ENCODE peak calls at places on chromosome 11, in four cellular contexts. One of them, this sample, is unnamed.
A peak's percentile ranks its signal among the peaks of the same experiment; 100 is the strongest.

GRCh38 chr11:70445091-70445490 is 46.8 kb downstream of the CTTN start:
- DNase-seq in upper lobe of right lung: peak; percentile 30
- DNase-seq in ovary: no peak
- DNase-seq in IMR-90: no peak
- DNase-seq in this sample: no peak

GRCh38 chr11:92667446-92668165 is 301.8 kb upstream of the MTNR1B start:
- DNase-seq in upper lobe of right lung: no peak
- DNase-seq in ovary: no peak
- DNase-seq in IMR-90: no peak
- DNase-seq in this sample: no peak

GRCh38 chr11:116454951-116455350 is 317.8 kb downstream of the BUD13 start:
- DNase-seq in upper lobe of right lung: no peak
- DNase-seq in ovary: no peak
- DNase-seq in IMR-90: no peak
- DNase-seq in this sample: no peak

GRCh38 chr11:60924906-60925684 is 835 bp downstream of the TMEM132A start:
- DNase-seq in upper lobe of right lung: no peak
- DNase-seq in ovary: no peak
- DNase-seq in IMR-90: no peak
- DNase-seq in this sample: no peak

GRCh38 chr11:335779-336665 is 15.4 kb upstream of the IFITM3 start:
- DNase-seq in upper lobe of right lung: no peak
- DNase-seq in ovary: peak; percentile 84
- DNase-seq in IMR-90: no peak
- DNase-seq in this sample: no peak

GRCh38 chr11:130666781-130667251 is 218.4 kb downstream of the ADAMTS15 start:
- DNase-seq in upper lobe of right lung: no peak
- DNase-seq in ovary: no peak
- DNase-seq in IMR-90: peak; percentile 51
- DNase-seq in this sample: no peak

GRCh38 chr11:131428853-131429252 is 58.4 kb downstream of the NTM start:
- DNase-seq in upper lobe of right lung: no peak
- DNase-seq in ovary: no peak
- DNase-seq in IMR-90: no peak
- DNase-seq in this sample: no peak

GRCh38 chr11:26753738-26754504 is 32.1 kb upstream of the SLC5A12 start:
- DNase-seq in upper lobe of right lung: no peak
- DNase-seq in ovary: peak; percentile 41
- DNase-seq in IMR-90: peak; percentile 74
- DNase-seq in this sample: no peak

GRCh38 chr11:129766858-129767604 is 48.6 kb upstream of the TMEM45B start:
- DNase-seq in upper lobe of right lung: no peak
- DNase-seq in ovary: no peak
- DNase-seq in IMR-90: peak; percentile 23
- DNase-seq in this sample: no peak

GRCh38 chr11:1071571-1072115 is 3.0 kb upstream of the MUC2 start:
- DNase-seq in upper lobe of right lung: peak; percentile 39
- DNase-seq in ovary: peak; percentile 15
- DNase-seq in IMR-90: no peak
- DNase-seq in this sample: peak; percentile 14

GRCh38 chr11:17734418-17734911 is at the start of gene KCNC1:
- DNase-seq in upper lobe of right lung: peak; percentile 67
- DNase-seq in ovary: peak; percentile 26
- DNase-seq in IMR-90: peak; percentile 34
- DNase-seq in this sample: no peak

GRCh38 chr11:30000986-30001385 is 15.8 kb downstream of the KCNA4 start:
- DNase-seq in upper lobe of right lung: no peak
- DNase-seq in ovary: no peak
- DNase-seq in IMR-90: no peak
- DNase-seq in this sample: no peak

GRCh38 chr11:42462558-42463310 is 849.1 kb upstream of the API5 start:
- DNase-seq in upper lobe of right lung: no peak
- DNase-seq in ovary: no peak
- DNase-seq in IMR-90: no peak
- DNase-seq in this sample: no peak

GRCh38 chr11:34512810-34513673 is 552 bp downstream of the ELF5 start:
- DNase-seq in upper lobe of right lung: peak; percentile 84
- DNase-seq in ovary: no peak
- DNase-seq in IMR-90: peak; percentile 54
- DNase-seq in this sample: peak; percentile 29

GRCh38 chr11:17558025-17558780 is 11.1 kb downstream of the OTOG start:
- DNase-seq in upper lobe of right lung: no peak
- DNase-seq in ovary: no peak
- DNase-seq in IMR-90: no peak
- DNase-seq in this sample: no peak

GRCh38 chr11:61657566-61657965 is 22.6 kb upstream of the DAGLA start:
- DNase-seq in upper lobe of right lung: no peak
- DNase-seq in ovary: no peak
- DNase-seq in IMR-90: no peak
- DNase-seq in this sample: no peak

GRCh38 chr11:61701298-61701993 is 21.3 kb downstream of the DAGLA start:
- DNase-seq in upper lobe of right lung: no peak
- DNase-seq in ovary: no peak
- DNase-seq in IMR-90: peak; percentile 16
- DNase-seq in this sample: no peak

GRCh38 chr11:57348636-57349323 is 10.6 kb downstream of the P2RX3 start:
- DNase-seq in upper lobe of right lung: no peak
- DNase-seq in ovary: no peak
- DNase-seq in IMR-90: peak; percentile 13
- DNase-seq in this sample: no peak
- TF ChIP-seq CTCF in upper lobe of right lung: no peak
- TF ChIP-seq CTCF in ovary: no peak
- TF ChIP-seq CTCF in IMR-90: no peak
- TF ChIP-seq CTCF in this sample: no peak

DNA sequence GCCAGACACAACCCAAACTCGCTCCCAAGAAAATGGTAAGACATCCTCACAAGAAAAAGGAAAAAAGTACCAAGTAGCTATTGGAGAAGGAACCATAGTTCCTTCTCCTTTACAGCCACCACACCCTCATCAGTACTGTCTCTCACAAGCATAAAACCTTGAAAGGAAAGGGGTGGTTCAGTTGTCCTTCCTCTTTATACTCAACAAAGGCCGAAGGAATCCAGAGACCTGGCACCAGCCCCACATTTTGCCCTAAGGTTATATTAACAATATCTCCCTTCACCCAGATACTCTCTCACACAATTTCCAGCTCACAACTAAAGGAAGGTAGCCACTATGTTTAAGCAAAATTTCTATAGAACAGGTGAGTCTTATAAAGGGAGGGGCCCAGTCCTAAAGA is 8.5 kb downstream of the FHIP1B start:
- DNase-seq in upper lobe of right lung: no peak
- DNase-seq in ovary: no peak
- DNase-seq in IMR-90: no peak
- DNase-seq in this sample: no peak
- H3K27ac ChIP-seq in upper lobe of right lung: no peak overlapping the region
- H3K27ac ChIP-seq in ovary: no peak overlapping the region
- H3K27ac ChIP-seq in IMR-90: no peak overlapping the region
- H3K27ac ChIP-seq in this sample: peak overlapping the region; percentile 60

GRCh38 chr11:86570457-86570856 is 102.0 kb downstream of the ME3 start:
- DNase-seq in upper lobe of right lung: no peak
- DNase-seq in ovary: no peak
- DNase-seq in IMR-90: no peak
- DNase-seq in this sample: no peak
- H3K4me1 ChIP-seq in upper lobe of right lung: no peaks in the 10 kb centered on the region
- H3K4me1 ChIP-seq in ovary: peaks cover 2% of the 10 kb centered on the region
- H3K4me1 ChIP-seq in IMR-90: peaks cover 8% of the 10 kb centered on the region
- H3K4me1 ChIP-seq in this sample: peaks cover 35% of the 10 kb centered on the region

GRCh38 chr11:73982595-73982989 is at the start of gene UCP2:
- DNase-seq in upper lobe of right lung: peak; percentile 95
- DNase-seq in ovary: peak; percentile 71
- DNase-seq in IMR-90: peak; percentile 73
- DNase-seq in this sample: peak; percentile 88
- TF ChIP-seq CTCF in upper lobe of right lung: no peak
- TF ChIP-seq CTCF in ovary: no peak
- TF ChIP-seq CTCF in IMR-90: no peak
- TF ChIP-seq CTCF in this sample: no peak

GRCh38 chr11:44911031-44911814 is 39.5 kb downstream of the TP53I11 start:
- DNase-seq in upper lobe of right lung: peak; percentile 73
- DNase-seq in ovary: peak; percentile 92
- DNase-seq in IMR-90: peak; percentile 75
- DNase-seq in this sample: peak; percentile 76

GRCh38 chr11:44913502-44913901 is 37.2 kb downstream of the TP53I11 start:
- DNase-seq in upper lobe of right lung: no peak
- DNase-seq in ovary: no peak
- DNase-seq in IMR-90: no peak
- DNase-seq in this sample: no peak

GRCh38 chr11:44909557-44909956 is 41.1 kb downstream of the TP53I11 start:
- DNase-seq in upper lobe of right lung: no peak
- DNase-seq in ovary: no peak
- DNase-seq in IMR-90: no peak
- DNase-seq in this sample: no peak

GRCh38 chr11:44912270-44912987 is 38.3 kb downstream of the TP53I11 start:
- DNase-seq in upper lobe of right lung: no peak
- DNase-seq in ovary: no peak
- DNase-seq in IMR-90: no peak
- DNase-seq in this sample: peak; percentile 39

GRCh38 chr11:44910591-44910990 is 40.1 kb downstream of the TP53I11 start:
- DNase-seq in upper lobe of right lung: no peak
- DNase-seq in ovary: no peak
- DNase-seq in IMR-90: no peak
- DNase-seq in this sample: no peak
- H3K27ac ChIP-seq in upper lobe of right lung: no peak overlapping the region
- H3K27ac ChIP-seq in ovary: no peak overlapping the region
- H3K27ac ChIP-seq in IMR-90: no peak overlapping the region
- H3K27ac ChIP-seq in this sample: peak overlapping the region; percentile 58

GRCh38 chr11:68946416-68947090 is 34.2 kb downstream of the MRGPRD start:
- DNase-seq in upper lobe of right lung: no peak
- DNase-seq in ovary: no peak
- DNase-seq in IMR-90: peak; percentile 89
- DNase-seq in this sample: no peak
- H3K4me1 ChIP-seq in upper lobe of right lung: no peaks in the 10 kb centered on the region
- H3K4me1 ChIP-seq in ovary: peaks cover 9% of the 10 kb centered on the region
- H3K4me1 ChIP-seq in IMR-90: peaks cover 18% of the 10 kb centered on the region
- H3K4me1 ChIP-seq in this sample: peaks cover 12% of the 10 kb centered on the region

DNA sequence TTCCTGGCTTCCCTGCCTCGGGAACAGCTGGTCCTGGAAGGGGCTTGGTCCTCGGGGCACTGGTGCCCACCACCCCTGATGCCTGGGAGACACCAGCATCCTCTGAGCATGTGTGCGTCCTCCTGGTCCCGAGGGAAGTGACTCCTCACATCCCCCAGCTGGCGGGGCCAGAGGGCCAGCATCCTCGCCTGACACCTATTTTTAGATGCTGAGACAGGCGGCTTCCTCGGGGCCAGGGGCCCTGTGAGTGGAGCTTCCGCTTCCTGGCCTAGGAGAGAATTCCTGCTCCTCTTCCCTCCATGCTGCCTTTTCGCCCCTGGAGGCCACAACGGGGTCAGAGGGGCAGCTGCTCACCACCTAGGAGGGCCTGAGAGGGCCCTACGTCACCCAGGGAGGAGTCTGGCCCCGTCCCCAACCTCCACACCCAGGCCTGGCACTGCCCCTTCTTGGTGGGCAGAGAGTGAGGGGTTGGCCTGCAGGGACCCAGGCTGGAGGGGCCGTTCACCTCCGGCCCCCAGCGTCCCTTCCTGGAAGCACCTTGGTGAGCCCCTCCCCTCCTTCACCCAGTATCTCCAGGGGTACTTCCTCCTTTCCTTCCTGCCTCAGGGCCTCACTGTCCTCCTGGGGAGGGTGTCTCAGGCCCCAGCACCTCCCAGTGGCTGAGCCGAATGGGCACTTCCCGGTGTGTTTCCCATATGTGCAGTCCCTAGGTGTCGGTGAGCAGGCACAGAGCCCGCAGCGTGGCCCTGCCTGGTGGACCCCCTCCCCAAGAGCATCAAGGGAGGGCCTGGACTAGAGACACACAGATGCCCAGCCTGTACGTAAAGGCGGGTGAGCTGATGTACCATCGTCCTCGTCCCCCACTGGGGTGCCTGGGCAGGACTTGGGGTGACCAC is 6.1 kb downstream of the CD81 start:
- DNase-seq in upper lobe of right lung: no peak
- DNase-seq in ovary: peak; percentile 60
- DNase-seq in IMR-90: peak; percentile 63
- DNase-seq in this sample: peak; percentile 80
- TF ChIP-seq CTCF in upper lobe of right lung: no peak
- TF ChIP-seq CTCF in ovary: no peak
- TF ChIP-seq CTCF in IMR-90: no peak
- TF ChIP-seq CTCF in this sample: peak; percentile 29

GRCh38 chr11:100273066-100273815 is 413.8 kb upstream of the ARHGAP42 start:
- DNase-seq in upper lobe of right lung: peak; percentile 44
- DNase-seq in ovary: no peak
- DNase-seq in IMR-90: no peak
- DNase-seq in this sample: no peak

DNA sequence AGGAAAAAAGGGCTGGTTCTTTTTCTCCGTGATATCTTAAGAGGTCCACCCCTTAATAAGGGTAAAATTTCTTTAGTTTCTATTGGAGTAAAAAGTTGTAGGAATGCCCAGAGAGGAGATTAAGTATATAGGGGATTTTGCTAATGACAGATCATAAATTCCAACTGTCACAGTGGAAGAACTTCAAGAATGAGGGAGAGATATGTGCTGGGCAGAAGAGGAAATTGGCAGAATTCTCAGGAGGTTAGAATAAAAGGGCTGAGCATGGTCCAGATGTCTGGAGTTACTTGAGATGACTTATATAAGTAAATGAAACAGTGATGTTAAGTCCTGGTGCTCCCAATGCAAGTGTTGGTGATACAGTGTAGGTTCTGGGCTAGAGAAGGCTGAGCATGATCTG is 417.6 kb upstream of the ARHGAP42 start:
- DNase-seq in upper lobe of right lung: no peak
- DNase-seq in ovary: no peak
- DNase-seq in IMR-90: no peak
- DNase-seq in this sample: no peak
- H3K27ac ChIP-seq in upper lobe of right lung: no peak overlapping the region
- H3K27ac ChIP-seq in ovary: no peak overlapping the region
- H3K27ac ChIP-seq in IMR-90: no peak overlapping the region
- H3K27ac ChIP-seq in this sample: no peak overlapping the region

This sample was measured in left ventricle myocardium inferior.